ENCODE peak calls at places on chromosome 2, in four cellular contexts. K is spleen, N is stomach, J is breast epithelium. X is an unnamed sample.

GRCh38 chr2:236237468-236238190 is 26.6 kb downstream of the ASB18 start:
- DNase-seq in N (no peak), J (no peak), K (no peak), X (no peak)

GRCh38 chr2:216839626-216840132 is 20.2 kb downstream of the TNP1 start:
- DNase-seq in J (no peak), K (no peak), N (no peak), X (no peak)

GRCh38 chr2:70696142-70696541 is 71.9 kb downstream of the ADD2 start:
- DNase-seq in J (no peak), K (peak; percentile 37), N (no peak), X (no peak)

GRCh38 chr2:64950226-64951160 is 38.7 kb upstream of the SLC1A4 start:
- DNase-seq in J (no peak), N (no peak), K (no peak), X (no peak)

GRCh38 chr2:232276084-232276738 is 102.3 kb upstream of the ALPP start:
- DNase-seq in N (no peak), K (no peak), J (peak; percentile 73), X (no peak)

GRCh38 chr2:127104166-127104660 is 2.7 kb downstream of the BIN1 start:
- DNase-seq in N (no peak), K (peak; percentile 65), J (peak; percentile 10), X (no peak)

GRCh38 chr2:239612133-239612532 is 211.3 kb upstream of the HDAC4 start:
- DNase-seq in N (no peak), J (no peak), K (no peak), X (no peak)

GRCh38 chr2:62939735-62940491 is 110.7 kb upstream of the OTX1 start:
- DNase-seq in K (no peak), J (no peak), N (no peak), X (no peak)

GRCh38 chr2:62687644-62688043 is 17.9 kb upstream of the EHBP1 start:
- DNase-seq in K (no peak), N (no peak), J (no peak), X (no peak)

GRCh38 chr2:69190743-69191425 is 177.9 kb downstream of the ANTXR1 start:
- DNase-seq in K (no peak), N (no peak), J (no peak), X (no peak)

GRCh38 chr2:172072279-172072678 is 13.0 kb upstream of the DLX1 start:
- DNase-seq in K (no peak), N (no peak), J (no peak), X (no peak)

GRCh38 chr2:237599465-237600110 is 9.1 kb upstream of the RAB17 start:
- DNase-seq in N (no peak), J (no peak), K (no peak), X (no peak)

GRCh38 chr2:237662671-237663093 is 35.3 kb downstream of the LRRFIP1 start:
- DNase-seq in J (peak; percentile 94), K (peak; percentile 85), N (peak; percentile 96), X (no peak)

GRCh38 chr2:54809814-54810213 is 86.4 kb downstream of the EML6 start:
- DNase-seq in N (no peak), J (no peak), K (no peak), X (no peak)

GRCh38 chr2:5497874-5498273 is 194.3 kb upstream of the SOX11 start:
- DNase-seq in K (no peak), J (no peak), N (peak; percentile 33), X (no peak)

GRCh38 chr2:168192839-168193616 is 54.4 kb downstream of the STK39 start:
- DNase-seq in N (no peak), K (no peak), J (no peak), X (no peak)

GRCh38 chr2:12970861-12971260 is 254.1 kb downstream of the TRIB2 start:
- DNase-seq in N (no peak), J (no peak), K (no peak), X (no peak)

GRCh38 chr2:43464546-43464945 is 131.3 kb downstream of the THADA start:
- DNase-seq in K (no peak), J (no peak), N (no peak), X (no peak)

GRCh38 chr2:43465234-43465633 is 130.6 kb downstream of the THADA start:
- DNase-seq in K (no peak), J (no peak), N (no peak), X (no peak)

GRCh38 chr2:43461461-43462073 is 134.3 kb downstream of the THADA start:
- DNase-seq in K (no peak), N (no peak), J (no peak), X (peak; percentile 20)

GRCh38 chr2:43460611-43461396 is 135.0 kb downstream of the THADA start:
- DNase-seq in K (no peak), N (no peak), J (no peak), X (no peak)

DNA sequence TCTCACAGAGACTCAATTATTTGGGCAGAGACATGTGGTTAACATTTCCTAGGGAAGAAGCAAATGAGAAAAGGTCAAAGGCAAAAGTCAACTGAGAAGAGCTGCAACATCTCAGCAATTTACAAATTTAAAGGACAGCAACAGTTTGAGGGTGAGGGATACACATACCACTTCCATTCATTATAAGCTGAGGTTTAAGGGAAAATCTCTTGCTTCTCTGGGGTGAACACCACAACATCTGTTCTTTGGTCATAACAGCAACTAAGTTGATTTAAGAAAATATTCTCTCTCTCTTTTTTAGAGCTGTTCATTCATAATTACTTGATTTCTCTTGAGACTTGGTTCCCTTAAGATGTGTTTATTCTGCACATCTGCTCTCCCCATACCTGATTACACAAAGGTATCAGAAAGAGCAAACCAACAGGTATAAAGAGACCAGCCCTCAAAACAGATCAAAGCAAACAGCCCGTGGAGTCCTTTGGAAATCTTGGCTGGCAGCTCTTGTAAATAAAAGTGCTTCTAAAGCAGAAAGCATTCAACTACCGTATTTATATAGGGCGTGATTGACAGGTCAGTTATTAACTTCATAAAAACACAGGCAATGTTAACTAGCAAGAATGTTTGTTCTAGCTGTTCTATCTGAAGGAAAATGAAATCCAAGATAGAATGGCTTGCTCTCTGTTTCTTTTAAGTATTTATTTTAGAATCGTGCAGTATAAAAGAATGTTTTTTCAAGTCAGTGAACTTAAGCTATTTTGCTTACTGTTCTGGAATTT is 132.8 kb downstream of the THADA start:
- DNase-seq in N (peak; percentile 48), J (no peak), K (no peak), X (no peak)
- TF ChIP-seq POLR2AphosphoS5 in N (no peak), J (no peak), K (no peak), X (no peak)

GRCh38 chr2:227402321-227402720 is 14.6 kb upstream of the SCYGR1 start:
- DNase-seq in K (no peak), N (no peak), J (no peak), X (no peak)

GRCh38 chr2:227397562-227397961 is 9.8 kb upstream of the SCYGR1 start:
- DNase-seq in J (no peak), N (no peak), K (no peak), X (no peak)

GRCh38 chr2:227395556-227395955 is 7.8 kb upstream of the SCYGR1 start:
- DNase-seq in J (no peak), K (no peak), N (no peak), X (no peak)

GRCh38 chr2:227402959-227403358 is 15.2 kb upstream of the SCYGR1 start:
- DNase-seq in K (no peak), N (no peak), J (no peak), X (no peak)

GRCh38 chr2:227398684-227399398 is 11.1 kb upstream of the SCYGR1 start:
- DNase-seq in N (no peak), J (no peak), K (no peak), X (no peak)
- TF ChIP-seq POLR2AphosphoS5 in N (no peak), J (no peak), K (no peak), X (no peak)

DNA sequence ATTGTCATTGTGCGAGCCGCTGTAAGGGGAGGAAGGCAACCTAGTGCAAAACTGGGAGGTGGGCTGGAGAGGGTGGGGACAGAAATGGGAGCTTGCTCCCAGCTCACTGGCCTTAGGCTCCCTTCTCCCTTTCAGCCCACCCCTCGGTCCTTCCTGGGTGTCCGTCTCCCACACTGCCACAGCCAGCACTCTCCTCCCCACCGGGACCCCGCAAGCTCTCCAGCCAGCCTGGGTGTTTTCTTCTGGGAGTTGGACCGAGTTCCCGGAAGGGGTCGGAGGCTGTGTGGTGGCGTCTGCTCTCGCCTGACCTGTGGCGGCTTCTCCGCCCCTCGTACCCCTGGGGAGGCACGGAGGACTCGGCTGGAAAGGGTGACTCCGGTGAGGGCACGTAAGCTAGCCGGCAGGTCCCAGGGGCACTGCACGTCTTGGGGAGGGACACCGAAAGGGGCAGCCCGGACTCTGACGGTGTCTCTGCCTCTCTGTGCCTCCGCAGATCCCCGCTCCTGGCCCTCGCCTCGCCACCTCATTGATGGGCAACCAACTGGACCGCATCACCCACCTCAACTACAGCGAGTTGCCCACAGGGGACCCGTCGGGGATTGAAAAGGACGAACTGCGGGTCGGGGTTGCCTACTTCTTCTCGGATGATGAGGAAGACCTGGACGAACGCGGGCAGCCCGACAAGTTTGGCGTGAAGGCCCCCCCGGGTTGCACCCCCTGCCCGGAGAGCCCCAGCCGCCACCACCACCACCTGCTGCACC is 1.1 kb downstream of the LRATD1 start:
- DNase-seq in N (no peak), J (peak; percentile 52), K (no peak), X (no peak)
- TF ChIP-seq POLR2AphosphoS5 in N (no peak), J (no peak), K (no peak), X (no peak)

GRCh38 chr2:219429958-219430586 is 4.6 kb upstream of the SPEG start:
- DNase-seq in K (no peak), N (no peak), J (no peak), X (no peak)
- TF ChIP-seq POLR2AphosphoS5 in K (no peak), N (peak; percentile 30), J (no peak), X (no peak)

GRCh38 chr2:33108483-33109443 is 162.0 kb downstream of the LTBP1 start:
- DNase-seq in N (no peak), J (no peak), K (no peak), X (no peak)
- TF ChIP-seq POLR2AphosphoS5 in N (peak; percentile 36), J (no peak), K (no peak), X (no peak)

GRCh38 chr2:20199381-20200270 is 25.3 kb downstream of the SDC1 start:
- DNase-seq in K (no peak), N (no peak), J (no peak), X (no peak)

GRCh38 chr2:20196881-20197204 is 28.1 kb downstream of the SDC1 start:
- DNase-seq in K (no peak), N (no peak), J (no peak), X (no peak)

GRCh38 chr2:20196053-20196880 is 28.7 kb downstream of the SDC1 start:
- DNase-seq in K (no peak), J (peak; percentile 67), N (peak; percentile 88), X (no peak)

GRCh38 chr2:20198796-20199361 is 26.1 kb downstream of the SDC1 start:
- DNase-seq in K (no peak), J (no peak), N (no peak), X (no peak)

DNA sequence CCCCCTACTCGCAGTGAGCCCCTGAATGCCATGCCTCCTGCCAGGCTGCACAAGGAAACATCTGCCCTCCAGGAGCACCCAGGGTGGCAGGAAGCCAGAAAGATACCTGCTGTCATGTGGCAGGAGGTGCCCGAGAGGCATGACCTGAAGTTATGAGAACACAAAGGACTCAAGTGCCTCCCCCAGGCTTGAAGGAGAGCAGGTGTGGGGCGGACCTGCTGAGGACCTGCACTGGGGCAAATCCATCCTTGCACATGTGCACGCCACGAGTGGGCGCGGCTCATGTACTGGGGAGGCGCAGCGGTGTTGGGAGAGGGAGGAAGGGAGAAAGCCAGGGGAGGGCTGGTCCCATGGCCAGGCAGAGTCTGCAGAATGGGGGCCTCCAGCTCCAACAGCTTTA is 26.9 kb downstream of the SDC1 start:
- DNase-seq in N (peak; percentile 86), K (no peak), J (no peak), X (no peak)
- TF ChIP-seq POLR2AphosphoS5 in N (no peak), K (no peak), J (no peak), X (no peak)

X was measured in GM12891.